ENCODE peak calls at places on chromosomes 7 and 10, in ten cellular contexts. J, H, D, W, R, U, Y, L, B and Z are unnamed samples.

GRCh38 chr10:97788552-97789442 is 17.0 kb upstream of the SFRP5 start:
- DNase-seq in J (no peak), H (no peak), D (no peak), W (no peak), R (no peak), U (peak), Y (no peak), L (peak), B (no peak), Z (no peak)

GRCh38 chr7:101553018-101553770 is 75.9 kb downstream of the MYL10 start:
- DNase-seq in J (no peak), H (peak), D (no peak), W (no peak), R (no peak), U (no peak), Y (no peak), L (peak), B (no peak), Z (no peak)

GRCh38 chr7:116227678-116228239 is 17.4 kb downstream of the TES start:
- DNase-seq in J (peak), H (no peak), D (peak), W (no peak), R (peak), U (no peak), Y (peak), L (peak), B (no peak), Z (no peak)

GRCh38 chr7:121798896-121799295 is 74.1 kb upstream of the PTPRZ1 start:
- DNase-seq in J (no peak), H (peak), D (no peak), W (peak), R (no peak), U (no peak), Y (no peak), L (no peak), B (no peak), Z (no peak)

GRCh38 chr10:49614242-49615198 is 683 bp downstream of the CHAT start:
- DNase-seq in J (no peak), H (peak), D (no peak), W (no peak), R (no peak), U (no peak), Y (no peak), L (no peak), B (no peak), Z (peak)

GRCh38 chr7:72444023-72444776 is 32.1 kb upstream of the CALN1 start:
- DNase-seq in J (no peak), H (no peak), D (no peak), W (no peak), R (no peak), U (no peak), Y (no peak), L (no peak), B (no peak), Z (no peak)

GRCh38 chr10:100823194-100823593 is 77.8 kb downstream of the PAX2 start:
- DNase-seq in J (no peak), H (no peak), D (no peak), W (no peak), R (peak), U (no peak), Y (no peak), L (no peak), B (no peak), Z (no peak)

GRCh38 chr10:36597921-36598320 is 527.5 kb upstream of the ANKRD30A start:
- DNase-seq in J (no peak), H (no peak), D (no peak), W (no peak), R (peak), U (no peak), Y (no peak), L (no peak), B (no peak), Z (no peak)

GRCh38 chr7:151137076-151137611 is 30.4 kb downstream of the GBX1 start:
- DNase-seq in J (no peak), H (no peak), D (no peak), W (no peak), R (no peak), U (no peak), Y (no peak), L (peak), B (no peak), Z (no peak)

GRCh38 chr7:154584352-154585252 is 418.3 kb downstream of the PAXIP1 start:
- DNase-seq in J (no peak), H (no peak), D (no peak), W (no peak), R (peak), U (no peak), Y (no peak), L (peak), B (no peak), Z (no peak)

GRCh38 chr7:27247452-27248426 is 5.1 kb downstream of the EVX1 start:
- DNase-seq in J (no peak), H (no peak), D (no peak), W (no peak), R (no peak), U (no peak), Y (no peak), L (peak), B (no peak), Z (no peak)

GRCh38 chr7:29146888-29147609 is 712 bp upstream of the CPVL start:
- DNase-seq in J (no peak), H (peak), D (peak), W (peak), R (peak), U (peak), Y (peak), L (no peak), B (no peak), Z (no peak)

GRCh38 chr7:151001546-151001945 is 10.7 kb downstream of the NOS3 start:
- DNase-seq in J (no peak), H (no peak), D (no peak), W (no peak), R (no peak), U (no peak), Y (no peak), L (no peak), B (no peak), Z (no peak)

GRCh38 chr7:151113344-151114150 is 27.3 kb downstream of the AGAP3 start:
- DNase-seq in J (peak), H (peak), D (peak), W (no peak), R (peak), U (no peak), Y (peak), L (peak), B (no peak), Z (no peak)

GRCh38 chr10:92124524-92125168 is 166.2 kb downstream of the CPEB3 start:
- DNase-seq in J (peak), H (no peak), D (peak), W (no peak), R (peak), U (no peak), Y (peak), L (no peak), B (no peak), Z (no peak)

GRCh38 chr10:133359972-133360610 is 2.3 kb upstream of the FUOM start:
- DNase-seq in J (no peak), H (no peak), D (no peak), W (no peak), R (no peak), U (no peak), Y (no peak), L (no peak), B (no peak), Z (no peak)

GRCh38 chr10:48494073-48494472 is 110.8 kb downstream of the ARHGAP22 start:
- DNase-seq in J (no peak), H (peak), D (no peak), W (no peak), R (peak), U (no peak), Y (no peak), L (no peak), B (no peak), Z (peak)

GRCh38 chr10:30098624-30099023 is 39.2 kb upstream of the JCAD start:
- DNase-seq in J (peak), H (no peak), D (peak), W (no peak), R (peak), U (no peak), Y (peak), L (no peak), B (no peak), Z (no peak)

DNA sequence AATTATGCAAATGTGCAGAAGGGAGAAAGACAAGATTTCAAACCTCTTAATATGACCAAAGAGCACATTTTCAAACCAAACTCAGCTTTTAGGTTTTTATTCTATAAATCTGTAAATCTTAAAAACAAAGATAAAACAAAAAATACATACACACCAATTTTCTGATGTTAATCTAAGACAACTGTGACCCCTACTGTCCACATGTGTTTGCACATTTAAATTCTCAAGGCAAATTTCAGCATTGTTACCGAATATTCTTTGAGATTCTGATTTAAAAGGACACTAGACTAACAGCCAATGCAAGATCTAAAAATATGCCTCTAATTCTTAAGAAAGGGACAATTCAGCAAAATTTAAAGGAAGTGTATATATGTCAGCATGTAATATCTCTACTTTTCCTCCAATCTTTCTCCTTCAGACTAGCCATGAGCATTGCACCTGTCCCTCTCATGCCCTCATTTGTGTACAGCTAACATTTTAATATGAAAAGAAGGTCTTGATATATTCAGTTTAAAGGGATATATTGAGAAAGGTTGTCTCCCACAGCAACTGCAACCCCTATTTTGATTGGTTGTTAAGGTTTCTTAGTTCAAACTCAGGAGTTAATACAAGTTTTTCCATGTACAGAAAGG is 417.9 kb downstream of the IPMK start:
- DNase-seq in J (peak), H (no peak), D (peak), W (peak), R (peak), U (no peak), Y (no peak), L (peak), B (no peak), Z (no peak)
- TF ChIP-seq CTCF in J (peak), H (peak), D (peak), W (peak), R (peak), U (peak), Y (peak), L (peak), B (no peak), Z (peak)

GRCh38 chr7:141462958-141463357 is 88.3 kb upstream of the AGK start:
- DNase-seq in J (no peak), H (no peak), D (no peak), W (no peak), R (no peak), U (no peak), Y (no peak), L (no peak), B (no peak), Z (no peak)

GRCh38 chr7:141464551-141464950 is 86.7 kb upstream of the AGK start:
- DNase-seq in J (no peak), H (no peak), D (no peak), W (no peak), R (no peak), U (no peak), Y (no peak), L (no peak), B (no peak), Z (no peak)

GRCh38 chr7:141461924-141462323 is 89.3 kb upstream of the AGK start:
- DNase-seq in J (no peak), H (no peak), D (no peak), W (no peak), R (no peak), U (no peak), Y (no peak), L (no peak), B (no peak), Z (no peak)

GRCh38 chr7:141463986-141464385 is 87.2 kb upstream of the AGK start:
- DNase-seq in J (peak), H (no peak), D (no peak), W (no peak), R (peak), U (no peak), Y (no peak), L (no peak), B (no peak), Z (no peak)

GRCh38 chr7:141460781-141461715 is 90.2 kb upstream of the AGK start:
- DNase-seq in J (no peak), H (no peak), D (no peak), W (no peak), R (no peak), U (no peak), Y (no peak), L (no peak), B (no peak), Z (no peak)
- TF ChIP-seq CTCF in J (no peak), H (no peak), D (no peak), W (no peak), R (no peak), U (no peak), Y (no peak), L (no peak), B (no peak), Z (no peak)

GRCh38 chr7:4123823-4124222 is 558.3 kb upstream of the FOXK1 start:
- DNase-seq in J (peak), H (no peak), D (no peak), W (no peak), R (peak), U (no peak), Y (no peak), L (no peak), B (no peak), Z (no peak)

GRCh38 chr7:4119848-4120247 is 562.2 kb upstream of the FOXK1 start:
- DNase-seq in J (no peak), H (no peak), D (no peak), W (no peak), R (no peak), U (no peak), Y (no peak), L (no peak), B (no peak), Z (no peak)

GRCh38 chr7:4129481-4130122 is 552.5 kb upstream of the FOXK1 start:
- DNase-seq in J (no peak), H (no peak), D (no peak), W (no peak), R (no peak), U (no peak), Y (no peak), L (peak), B (no peak), Z (no peak)

GRCh38 chr7:4128161-4128560 is 553.9 kb upstream of the FOXK1 start:
- DNase-seq in J (no peak), H (no peak), D (no peak), W (no peak), R (no peak), U (no peak), Y (no peak), L (no peak), B (no peak), Z (no peak)

DNA sequence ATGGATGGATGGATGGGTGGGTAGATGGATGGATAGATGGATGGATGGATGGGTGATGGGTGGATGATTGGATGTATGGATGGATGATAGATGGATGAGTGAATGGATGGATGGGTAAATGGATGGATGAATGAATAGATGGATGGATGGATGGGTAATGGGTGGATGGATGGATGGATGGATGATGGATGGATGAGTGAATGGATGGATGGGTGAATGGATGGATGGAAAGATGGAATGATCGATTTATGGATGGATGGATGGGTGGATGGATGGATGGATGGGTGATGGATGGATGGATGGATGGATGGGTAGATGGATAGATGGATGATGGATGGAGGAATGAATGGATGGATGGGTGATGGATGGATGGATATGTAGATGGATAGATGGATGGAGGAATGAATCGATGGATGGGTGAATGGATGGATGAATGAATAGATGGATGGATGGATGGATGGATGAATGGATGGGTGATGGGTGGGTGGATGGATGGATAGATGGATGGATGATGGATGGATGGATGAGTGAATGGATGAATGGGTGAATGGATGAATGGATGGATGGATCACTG is 557.1 kb upstream of the FOXK1 start:
- DNase-seq in J (no peak), H (no peak), D (no peak), W (no peak), R (no peak), U (no peak), Y (no peak), L (no peak), B (no peak), Z (no peak)
- TF ChIP-seq CTCF in J (no peak), H (no peak), D (no peak), W (no peak), R (no peak), U (no peak), Y (no peak), L (no peak), B (no peak), Z (no peak)

GRCh38 chr10:96585726-96586418 is 940 bp downstream of the TM9SF3 start:
- DNase-seq in J (peak), H (no peak), D (no peak), W (peak), R (peak), U (no peak), Y (no peak), L (no peak), B (no peak), Z (no peak)
- TF ChIP-seq CTCF in J (no peak), H (no peak), D (no peak), W (no peak), R (no peak), U (no peak), Y (no peak), L (no peak), B (no peak), Z (no peak)

GRCh38 chr10:119161680-119162079 is 3.8 kb downstream of the SFXN4 start:
- DNase-seq in J (peak), H (no peak), D (peak), W (no peak), R (peak), U (no peak), Y (no peak), L (no peak), B (no peak), Z (no peak)
- TF ChIP-seq CTCF in J (no peak), H (no peak), D (no peak), W (no peak), R (no peak), U (peak), Y (no peak), L (no peak), B (no peak), Z (no peak)

GRCh38 chr10:84257343-84258020 is 12.6 kb downstream of the RGR start:
- DNase-seq in J (no peak), H (no peak), D (no peak), W (no peak), R (no peak), U (no peak), Y (no peak), L (no peak), B (no peak), Z (peak)

GRCh38 chr10:84258034-84258695 is 13.3 kb downstream of the RGR start:
- DNase-seq in J (no peak), H (no peak), D (no peak), W (no peak), R (no peak), U (no peak), Y (no peak), L (no peak), B (no peak), Z (peak)

GRCh38 chr10:84254552-84255137 is 9.8 kb downstream of the RGR start:
- DNase-seq in J (peak), H (no peak), D (no peak), W (no peak), R (no peak), U (no peak), Y (no peak), L (no peak), B (no peak), Z (no peak)

GRCh38 chr10:84261236-84261635 is 16.4 kb downstream of the RGR start:
- DNase-seq in J (no peak), H (no peak), D (no peak), W (no peak), R (no peak), U (no peak), Y (no peak), L (no peak), B (no peak), Z (peak)

GRCh38 chr10:84256510-84257342 is 11.9 kb downstream of the RGR start:
- DNase-seq in J (peak), H (peak), D (peak), W (no peak), R (no peak), U (peak), Y (no peak), L (no peak), B (no peak), Z (peak)
- TF ChIP-seq CTCF in J (peak), H (peak), D (peak), W (no peak), R (peak), U (peak), Y (peak), L (peak), B (no peak), Z (peak)

GRCh38 chr10:9766762-9767161 is 1250.9 kb upstream of the CELF2 start:
- DNase-seq in J (peak), H (no peak), D (no peak), W (no peak), R (no peak), U (no peak), Y (no peak), L (no peak), B (no peak), Z (no peak)
- TF ChIP-seq CTCF in J (peak), H (peak), D (no peak), W (no peak), R (no peak), U (no peak), Y (no peak), L (no peak), B (no peak), Z (no peak)

DNA sequence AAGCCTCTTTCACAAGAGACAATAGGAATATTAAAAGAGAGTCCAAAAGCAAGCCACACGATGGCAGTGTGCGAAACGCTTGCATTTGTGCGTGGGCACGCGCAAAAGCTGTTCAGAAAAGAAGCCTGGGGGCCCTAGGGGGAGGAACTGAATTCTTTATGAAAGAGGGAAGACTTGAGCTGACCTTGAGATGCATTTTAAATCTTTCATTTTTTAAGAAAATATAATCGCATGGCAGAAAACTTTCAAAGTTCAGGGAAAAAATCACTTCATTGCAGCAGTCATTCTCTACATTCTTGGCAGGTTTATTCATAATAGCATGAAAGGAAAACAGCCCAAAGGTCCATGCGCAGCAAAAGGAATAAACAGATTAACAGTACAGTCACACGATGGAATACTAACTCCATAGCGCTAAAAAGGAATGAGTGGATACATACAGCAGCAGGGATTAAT is 206.5 kb upstream of the PRKCQ start:
- DNase-seq in J (peak), H (no peak), D (peak), W (no peak), R (no peak), U (no peak), Y (peak), L (peak), B (no peak), Z (no peak)
- TF ChIP-seq CTCF in J (peak), H (peak), D (peak), W (no peak), R (peak), U (peak), Y (peak), L (peak), B (no peak), Z (peak)

GRCh38 chr7:99310004-99310403 is 15.7 kb upstream of the ARPC1A start:
- DNase-seq in J (no peak), H (no peak), D (no peak), W (no peak), R (no peak), U (no peak), Y (no peak), L (no peak), B (no peak), Z (no peak)

GRCh38 chr7:99309141-99309540 is 16.6 kb upstream of the ARPC1A start:
- DNase-seq in J (no peak), H (no peak), D (no peak), W (no peak), R (no peak), U (no peak), Y (no peak), L (no peak), B (no peak), Z (no peak)

GRCh38 chr7:99312316-99313203 is 13.1 kb upstream of the ARPC1A start:
- DNase-seq in J (peak), H (peak), D (peak), W (peak), R (peak), U (peak), Y (no peak), L (peak), B (peak), Z (peak)

GRCh38 chr7:99313204-99313573 is 12.5 kb upstream of the ARPC1A start:
- DNase-seq in J (no peak), H (no peak), D (no peak), W (peak), R (no peak), U (no peak), Y (no peak), L (no peak), B (no peak), Z (no peak)

GRCh38 chr7:99311702-99312101 is 14.0 kb upstream of the ARPC1A start:
- DNase-seq in J (no peak), H (no peak), D (no peak), W (no peak), R (peak), U (no peak), Y (no peak), L (no peak), B (no peak), Z (no peak)
- TF ChIP-seq CTCF in J (no peak), H (no peak), D (no peak), W (no peak), R (peak), U (no peak), Y (no peak), L (peak), B (no peak), Z (peak)